ENCODE peak calls at places on chromosomes 4 and X, in four cellular contexts. One of them, this sample, is unnamed.

GRCh38 chrX:106014119-106014775 is 24.3 kb downstream of the SERPINA7 start:
- DNase-seq in HepG2: no peak
- DNase-seq in Panc1: no peak
- DNase-seq in HCT116: no peak
- DNase-seq in this sample: no peak

GRCh38 chrX:130896816-130897508 is 6.0 kb downstream of the ENOX2 start:
- DNase-seq in Panc1: no peak
- DNase-seq in HepG2: no peak
- DNase-seq in HCT116: no peak
- DNase-seq in this sample: no peak

GRCh38 chrX:22220941-22221340 is 51.8 kb upstream of the CBLL2 start:
- DNase-seq in Panc1: no peak
- DNase-seq in HCT116: peak
- DNase-seq in HepG2: no peak
- DNase-seq in this sample: no peak

GRCh38 chr4:66649236-66649635 is 896.1 kb downstream of the CENPC start:
- DNase-seq in Panc1: no peak
- DNase-seq in HepG2: no peak
- DNase-seq in HCT116: no peak
- DNase-seq in this sample: no peak

GRCh38 chr4:183600189-183600685 is 58.7 kb downstream of the RWDD4 start:
- DNase-seq in Panc1: no peak
- DNase-seq in HCT116: no peak
- DNase-seq in HepG2: peak
- DNase-seq in this sample: peak

GRCh38 chr4:78512357-78512920 is 39.1 kb upstream of the ANXA3 start:
- DNase-seq in HepG2: peak
- DNase-seq in Panc1: no peak
- DNase-seq in HCT116: no peak
- DNase-seq in this sample: no peak

GRCh38 chr4:182449186-182449880 is 206.1 kb downstream of the TENM3 start:
- DNase-seq in HepG2: no peak
- DNase-seq in HCT116: no peak
- DNase-seq in Panc1: no peak
- DNase-seq in this sample: no peak

GRCh38 chrX:12434493-12434892 is 296.2 kb downstream of the FRMPD4 start:
- DNase-seq in HCT116: no peak
- DNase-seq in HepG2: no peak
- DNase-seq in Panc1: no peak
- DNase-seq in this sample: no peak

GRCh38 chr4:127870688-127871087 is 10.0 kb upstream of the PLK4 start:
- DNase-seq in HepG2: no peak
- DNase-seq in Panc1: no peak
- DNase-seq in HCT116: no peak
- DNase-seq in this sample: no peak

GRCh38 chr4:65580551-65580950 is 89.7 kb downstream of the EPHA5 start:
- DNase-seq in HepG2: no peak
- DNase-seq in Panc1: no peak
- DNase-seq in HCT116: no peak
- DNase-seq in this sample: no peak

GRCh38 chr4:110085131-110085530 is 113.3 kb downstream of the ELOVL6 start:
- DNase-seq in HepG2: peak
- DNase-seq in Panc1: no peak
- DNase-seq in HCT116: no peak
- DNase-seq in this sample: no peak

GRCh38 chr4:41532336-41532735 is 5.6 kb upstream of the LIMCH1 start:
- DNase-seq in HepG2: no peak
- DNase-seq in HCT116: no peak
- DNase-seq in Panc1: no peak
- DNase-seq in this sample: no peak

GRCh38 chr4:165375465-165375864 is 3.3 kb upstream of the CPE start:
- DNase-seq in HepG2: no peak
- DNase-seq in Panc1: no peak
- DNase-seq in HCT116: no peak
- DNase-seq in this sample: no peak

GRCh38 chr4:177367336-177367735 is 57.7 kb downstream of the NEIL3 start:
- DNase-seq in HepG2: peak
- DNase-seq in Panc1: no peak
- DNase-seq in HCT116: no peak
- DNase-seq in this sample: no peak

GRCh38 chr4:48360966-48361470 is 19.7 kb downstream of the SLAIN2 start:
- DNase-seq in HCT116: no peak
- DNase-seq in Panc1: no peak
- DNase-seq in HepG2: no peak
- DNase-seq in this sample: no peak

GRCh38 chr4:92014060-92014459 is 289.7 kb upstream of the GRID2 start:
- DNase-seq in HepG2: peak
- DNase-seq in Panc1: no peak
- DNase-seq in HCT116: no peak
- DNase-seq in this sample: no peak

GRCh38 chr4:184977747-184978146 is 40.5 kb upstream of the HELT start:
- DNase-seq in HepG2: no peak
- DNase-seq in Panc1: no peak
- DNase-seq in HCT116: no peak
- DNase-seq in this sample: no peak

DNA sequence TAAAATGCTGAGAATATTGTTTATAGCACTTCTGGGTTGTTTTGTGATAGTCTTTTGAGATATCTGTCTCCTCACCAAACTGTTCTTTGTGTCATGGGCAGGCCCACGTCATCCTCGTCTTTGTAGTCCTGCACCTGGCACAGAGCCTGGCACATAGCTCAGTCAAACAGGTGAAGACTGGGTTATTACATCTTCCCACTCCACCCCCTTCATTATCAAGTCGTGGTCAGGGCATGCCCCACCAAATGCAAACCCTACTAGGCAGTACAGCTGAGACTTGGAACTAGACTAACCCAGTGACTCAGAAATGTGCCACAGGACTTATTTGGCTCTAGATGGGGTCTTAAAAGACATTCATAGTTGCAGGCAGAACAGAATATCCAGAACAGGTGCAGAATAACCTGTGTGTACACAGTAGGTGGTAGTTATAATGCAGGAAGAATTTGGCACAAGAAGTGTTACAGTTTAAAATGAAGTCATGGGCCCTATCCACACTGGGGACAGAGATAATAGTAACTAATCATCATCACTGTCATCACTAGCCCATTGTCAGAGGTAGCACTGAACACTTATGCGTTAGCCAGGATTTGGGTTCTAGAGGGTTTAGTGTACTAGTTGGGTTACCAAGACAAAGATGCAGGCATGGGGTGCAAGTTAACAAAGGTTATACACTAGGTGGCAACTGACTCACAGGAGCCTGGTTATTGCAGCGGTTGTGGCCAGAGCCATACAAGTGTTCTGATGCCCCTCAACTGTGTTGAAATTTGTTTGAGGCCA is 74.9 kb downstream of the TBL1X start:
- DNase-seq in HepG2: no peak
- DNase-seq in Panc1: no peak
- DNase-seq in HCT116: no peak
- DNase-seq in this sample: no peak
- TF ChIP-seq TCF7L2 in HepG2: no peak
- TF ChIP-seq TCF7L2 in Panc1: no peak
- TF ChIP-seq TCF7L2 in HCT116: no peak
- TF ChIP-seq TCF7L2 in this sample: no peak

GRCh38 chr4:111209706-111210105 is 586.8 kb upstream of the PITX2 start:
- DNase-seq in HCT116: no peak
- DNase-seq in HepG2: no peak
- DNase-seq in Panc1: no peak
- DNase-seq in this sample: no peak
- TF ChIP-seq TCF7L2 in HCT116: no peak
- TF ChIP-seq TCF7L2 in HepG2: no peak
- TF ChIP-seq TCF7L2 in Panc1: no peak
- TF ChIP-seq TCF7L2 in this sample: no peak

GRCh38 chr4:7217453-7218310 is 25.3 kb downstream of the SORCS2 start:
- DNase-seq in Panc1: no peak
- DNase-seq in HCT116: no peak
- DNase-seq in HepG2: no peak
- DNase-seq in this sample: no peak
- TF ChIP-seq TCF7L2 in Panc1: no peak
- TF ChIP-seq TCF7L2 in HCT116: no peak
- TF ChIP-seq TCF7L2 in HepG2: no peak
- TF ChIP-seq TCF7L2 in this sample: no peak

DNA sequence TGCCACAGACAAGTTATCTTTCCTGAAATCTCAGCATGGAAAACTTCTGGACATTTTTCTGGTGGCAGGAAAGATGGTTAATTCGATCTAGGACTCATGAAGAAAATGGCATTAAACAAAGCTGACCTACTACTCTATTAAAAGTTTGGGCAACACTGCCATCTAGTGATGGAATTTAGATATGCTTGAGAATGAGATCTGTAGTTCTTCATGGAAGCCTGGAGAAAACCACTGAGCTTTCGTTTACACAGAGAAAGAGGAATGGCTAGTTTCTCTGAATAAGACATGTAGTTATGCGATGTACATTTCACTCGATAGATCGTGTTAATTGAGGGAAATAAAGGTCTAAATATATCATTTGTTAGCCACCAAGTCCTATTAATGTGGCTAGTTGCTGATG is 51.7 kb upstream of the CHRDL1 start:
- DNase-seq in HCT116: peak
- DNase-seq in Panc1: peak
- DNase-seq in HepG2: peak
- DNase-seq in this sample: peak
- TF ChIP-seq TCF7L2 in HCT116: no peak
- TF ChIP-seq TCF7L2 in Panc1: no peak
- TF ChIP-seq TCF7L2 in HepG2: no peak
- TF ChIP-seq TCF7L2 in this sample: no peak

GRCh38 chr4:119070301-119070700 is 65.3 kb upstream of the MYOZ2 start:
- DNase-seq in HCT116: no peak
- DNase-seq in Panc1: no peak
- DNase-seq in HepG2: no peak
- DNase-seq in this sample: no peak
- TF ChIP-seq TCF7L2 in HCT116: no peak
- TF ChIP-seq TCF7L2 in Panc1: no peak
- TF ChIP-seq TCF7L2 in HepG2: no peak
- TF ChIP-seq TCF7L2 in this sample: no peak

GRCh38 chr4:74311696-74312313 is 3.5 kb downstream of the EPGN start:
- DNase-seq in HepG2: peak
- DNase-seq in Panc1: peak
- DNase-seq in HCT116: peak
- DNase-seq in this sample: no peak

GRCh38 chr4:74304136-74304628 is 4.1 kb upstream of the EPGN start:
- DNase-seq in HCT116: no peak
- DNase-seq in HepG2: no peak
- DNase-seq in Panc1: no peak
- DNase-seq in this sample: no peak

GRCh38 chr4:74307163-74307562 is 1.1 kb upstream of the EPGN start:
- DNase-seq in Panc1: no peak
- DNase-seq in HepG2: no peak
- DNase-seq in HCT116: no peak
- DNase-seq in this sample: no peak

DNA sequence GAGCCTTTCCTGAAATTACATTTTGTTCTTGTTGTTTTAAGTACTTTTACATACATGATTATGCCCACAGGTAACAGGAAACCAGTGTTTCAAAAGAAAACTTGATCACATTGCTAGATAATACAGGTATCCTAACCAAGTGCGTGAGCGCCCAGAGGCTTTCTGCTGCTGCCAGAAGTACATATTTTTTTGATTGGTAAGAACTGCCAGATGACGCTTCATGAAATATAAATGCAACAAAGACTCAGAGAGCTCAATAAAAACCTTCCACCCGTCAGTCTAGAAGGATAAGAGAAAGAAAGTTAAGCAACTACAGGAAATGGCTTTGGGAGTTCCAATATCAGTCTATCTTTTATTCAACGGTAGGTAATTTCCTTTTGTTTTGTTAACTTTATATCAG is at the start of gene EPGN:
- DNase-seq in HepG2: no peak
- DNase-seq in HCT116: no peak
- DNase-seq in Panc1: no peak
- DNase-seq in this sample: no peak
- TF ChIP-seq TCF7L2 in HepG2: no peak
- TF ChIP-seq TCF7L2 in HCT116: no peak
- TF ChIP-seq TCF7L2 in Panc1: no peak
- TF ChIP-seq TCF7L2 in this sample: no peak

GRCh38 chr4:6405417-6405747 is 67.0 kb downstream of the PPP2R2C start:
- DNase-seq in HCT116: no peak
- DNase-seq in HepG2: no peak
- DNase-seq in Panc1: no peak
- DNase-seq in this sample: no peak
- TF ChIP-seq TCF7L2 in HCT116: no peak
- TF ChIP-seq TCF7L2 in HepG2: no peak
- TF ChIP-seq TCF7L2 in Panc1: no peak
- TF ChIP-seq TCF7L2 in this sample: no peak

GRCh38 chr4:71269241-71269640 is 69.6 kb upstream of the SLC4A4 start:
- DNase-seq in Panc1: no peak
- DNase-seq in HepG2: no peak
- DNase-seq in HCT116: no peak
- DNase-seq in this sample: no peak

GRCh38 chr4:71267244-71267643 is 71.6 kb upstream of the SLC4A4 start:
- DNase-seq in HCT116: no peak
- DNase-seq in HepG2: no peak
- DNase-seq in Panc1: no peak
- DNase-seq in this sample: no peak

GRCh38 chr4:71272976-71273375 is 65.8 kb upstream of the SLC4A4 start:
- DNase-seq in HepG2: no peak
- DNase-seq in Panc1: no peak
- DNase-seq in HCT116: no peak
- DNase-seq in this sample: no peak

GRCh38 chr4:71268156-71268555 is 70.7 kb upstream of the SLC4A4 start:
- DNase-seq in HCT116: no peak
- DNase-seq in HepG2: no peak
- DNase-seq in Panc1: no peak
- DNase-seq in this sample: no peak

DNA sequence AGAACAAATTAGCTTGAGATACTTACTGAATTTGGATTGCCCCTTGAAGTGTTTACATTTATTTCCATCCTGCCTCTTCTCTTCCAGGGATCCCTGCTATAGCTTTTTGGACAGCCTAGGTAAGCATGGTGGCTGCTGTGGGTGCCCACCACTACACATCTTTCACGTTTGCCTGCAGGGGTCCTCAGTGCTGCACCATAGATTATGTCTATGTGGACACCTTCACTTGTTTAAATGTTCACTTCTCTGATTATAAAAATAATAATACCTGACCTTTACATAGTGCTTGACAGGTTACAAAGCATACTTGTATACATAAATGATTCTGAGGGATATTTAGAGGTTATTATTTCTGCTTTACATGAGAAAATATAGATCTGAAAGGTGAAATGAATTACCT is 67.9 kb upstream of the SLC4A4 start:
- DNase-seq in HepG2: peak
- DNase-seq in HCT116: peak
- DNase-seq in Panc1: no peak
- DNase-seq in this sample: peak
- TF ChIP-seq TCF7L2 in HepG2: no peak
- TF ChIP-seq TCF7L2 in HCT116: no peak
- TF ChIP-seq TCF7L2 in Panc1: no peak
- TF ChIP-seq TCF7L2 in this sample: no peak

GRCh38 chr4:174907508-174907907 is 10.7 kb upstream of the ADAM29 start:
- DNase-seq in HCT116: no peak
- DNase-seq in Panc1: no peak
- DNase-seq in HepG2: no peak
- DNase-seq in this sample: no peak
- TF ChIP-seq TCF7L2 in HCT116: no peak
- TF ChIP-seq TCF7L2 in Panc1: no peak
- TF ChIP-seq TCF7L2 in HepG2: no peak
- TF ChIP-seq TCF7L2 in this sample: no peak